ENCODE peak calls at places on chromosomes 6 and 20, in four cellular contexts. D is DND-41, A is fibroblast of lung, W is HCT116. J is an unnamed sample.

GRCh38 chr6:163078712-163079111 is 335.8 kb upstream of the QKI start:
- DNase-seq in D (no peak), A (no peak), W (no peak), J (no peak)

GRCh38 chr6:158518196-158519127 is 41.4 kb upstream of the TMEM181 start:
- DNase-seq in D (peak; percentile 89), A (peak; percentile 72), W (peak; percentile 77), J (peak; percentile 95)

GRCh38 chr6:53737746-53738145 is 57.1 kb upstream of the LRRC1 start:
- DNase-seq in D (no peak), A (no peak), W (no peak), J (no peak)

GRCh38 chr6:167927246-167927645 is 70.2 kb upstream of the KIF25 start:
- DNase-seq in D (no peak), A (no peak), W (no peak), J (no peak)

GRCh38 chr6:152969688-152970418 is 13.0 kb downstream of the FBXO5 start:
- DNase-seq in D (no peak), A (no peak), W (no peak), J (no peak)

GRCh38 chr20:35791823-35792222 is 20.0 kb downstream of the PHF20 start:
- DNase-seq in D (no peak), A (peak; percentile 92), W (no peak), J (peak; percentile 89)

GRCh38 chr6:42263165-42263852 is 45.6 kb upstream of the MRPS10 start:
- DNase-seq in D (no peak), A (no peak), W (no peak), J (peak; percentile 42)

GRCh38 chr6:10146723-10147451 is 268.0 kb downstream of the TFAP2A start:
- DNase-seq in D (peak; percentile 24), A (peak; percentile 14), W (peak; percentile 40), J (no peak)

GRCh38 chr20:16828666-16829305 is 80.6 kb downstream of the OTOR start:
- DNase-seq in D (no peak), A (no peak), W (no peak), J (no peak)

GRCh38 chr6:143139239-143139784 is 78.6 kb downstream of the AIG1 start:
- DNase-seq in D (no peak), A (no peak), W (no peak), J (no peak)

GRCh38 chr20:59404749-59405148 is 104.3 kb downstream of the EDN3 start:
- DNase-seq in D (no peak), A (no peak), W (no peak), J (no peak)

GRCh38 chr20:59403962-59404314 is 103.5 kb downstream of the EDN3 start:
- DNase-seq in D (no peak), A (no peak), W (no peak), J (no peak)

GRCh38 chr20:59405819-59406218 is 105.4 kb downstream of the EDN3 start:
- DNase-seq in D (no peak), A (no peak), W (no peak), J (no peak)

GRCh38 chr20:59406446-59406845 is 106.0 kb downstream of the EDN3 start:
- DNase-seq in D (no peak), A (no peak), W (no peak), J (no peak)

GRCh38 chr20:59405226-59405815 is 104.9 kb downstream of the EDN3 start:
- DNase-seq in D (no peak), A (no peak), W (no peak), J (no peak)
- H3K27me3 ChIP-seq in D (peaks cover 42% of the 10 kb centered on the region), A (peaks cover 6% of the 10 kb centered on the region), W (peaks cover 66% of the 10 kb centered on the region), J (peaks cover 32% of the 10 kb centered on the region)

DNA sequence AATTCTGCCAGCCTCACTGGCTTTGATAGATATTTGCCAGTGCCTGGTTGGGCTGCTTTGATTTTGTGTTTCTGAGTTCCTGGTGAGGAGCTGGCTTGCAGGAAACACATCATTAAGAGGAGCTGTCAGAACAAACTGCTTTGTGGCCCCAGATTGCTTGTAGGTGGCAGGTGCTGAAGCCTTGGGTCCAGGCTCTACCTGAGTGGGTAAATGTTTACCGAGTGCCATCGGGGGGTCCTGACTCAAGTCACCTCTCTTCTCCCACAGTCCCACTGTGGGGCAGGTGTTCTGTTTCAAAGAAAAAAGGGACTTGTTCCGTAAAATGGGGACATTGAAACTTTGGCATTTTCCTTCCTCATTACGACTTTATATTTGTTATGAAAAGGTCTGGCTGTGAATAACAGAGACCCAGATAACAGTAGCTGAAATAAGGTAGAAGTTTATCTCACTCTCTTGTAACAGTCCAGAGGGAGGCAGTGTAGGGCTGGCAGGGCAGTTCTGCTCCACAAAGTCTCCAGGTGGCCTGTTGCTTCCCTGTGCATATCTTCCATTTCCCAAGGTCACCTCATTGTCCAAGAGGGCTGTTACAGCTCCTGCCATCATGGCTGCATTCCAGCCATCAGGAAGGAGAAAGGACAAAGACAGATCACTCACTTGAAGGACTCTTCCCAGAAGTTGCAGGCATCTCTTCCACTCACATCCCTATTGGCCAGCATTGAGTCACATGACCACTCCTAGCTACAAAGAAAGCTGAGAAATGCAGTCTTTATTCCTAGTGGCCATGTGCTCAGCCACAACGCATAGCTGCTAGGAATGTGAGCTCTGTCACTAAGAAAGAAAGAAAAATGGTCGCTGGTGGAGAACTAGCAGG is 149.9 kb upstream of the KCNG1 start:
- DNase-seq in D (no peak), A (no peak), W (peak; percentile 41), J (no peak)
- TF ChIP-seq CTCF in D (no peak), A (no peak), W (peak; percentile 18), J (no peak)

DNA sequence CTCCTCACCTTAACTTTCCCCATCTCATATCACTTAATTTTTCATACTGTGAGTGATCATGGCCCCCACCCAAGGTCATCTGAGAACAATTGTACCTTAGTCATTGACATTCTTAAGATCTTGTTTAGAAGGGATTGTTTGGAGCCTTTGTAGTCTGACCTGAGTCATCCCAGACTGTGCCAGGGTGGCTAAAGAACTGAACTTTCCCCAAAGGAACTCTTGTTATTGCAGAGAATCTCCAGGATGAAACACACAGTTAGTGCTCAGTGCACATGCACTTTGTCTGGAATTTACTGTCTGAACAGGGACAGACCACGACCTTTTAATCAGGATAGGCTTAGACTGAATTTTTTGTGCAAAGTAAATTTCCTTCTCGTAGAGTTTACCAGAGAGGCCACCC is 112.6 kb upstream of the CCN2 start:
- DNase-seq in D (no peak), A (peak; percentile 95), W (peak; percentile 80), J (peak; percentile 48)
- H3K4me2 ChIP-seq in D (no peak overlapping the region), A (no peak overlapping the region), W (peak overlapping the region; percentile 43), J (peak overlapping the region; percentile 44)

DNA sequence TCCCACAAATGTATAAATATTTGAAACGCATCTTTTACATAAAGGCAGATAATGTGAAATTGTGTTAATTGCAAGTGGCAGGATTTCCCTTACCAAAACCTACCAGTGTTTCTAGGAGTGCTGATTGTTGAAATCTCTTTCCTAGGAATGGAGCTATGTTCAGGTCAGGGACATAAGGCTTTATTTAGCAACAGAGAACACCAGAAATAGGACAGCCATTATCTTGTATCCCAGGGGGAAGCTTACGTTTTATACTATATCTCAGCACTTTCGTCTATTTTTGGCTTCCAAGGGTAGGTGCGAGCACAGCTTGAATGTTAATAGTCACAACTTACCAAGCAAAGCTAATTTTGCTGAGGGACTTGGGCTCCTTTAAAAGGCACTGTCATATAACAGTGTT is 94.1 kb downstream of the SYCP2 start:
- DNase-seq in D (no peak), A (no peak), W (no peak), J (no peak)
- H3K27me3 ChIP-seq in D (peaks cover 71% of the 10 kb centered on the region), A (peaks cover 3% of the 10 kb centered on the region), W (peaks cover 85% of the 10 kb centered on the region), J (peaks cover 11% of the 10 kb centered on the region)